ENCODE peak calls at places on chromosome 13, in five cellular contexts. One of them, this sample, is unnamed.

GRCh38 chr13:47901451-47901850 is 99.6 kb downstream of the SUCLA2 start:
- DNase-seq in heart left ventricle: no peak
- DNase-seq in IMR-90: peak; percentile 37
- DNase-seq in CD8-positive, alpha-beta T cell: no peak
- DNase-seq in iPS DF 6.9: no peak
- DNase-seq in this sample: peak; percentile 26

GRCh38 chr13:73608731-73609485 is 525.3 kb downstream of the KLF12 start:
- DNase-seq in iPS DF 6.9: no peak
- DNase-seq in CD8-positive, alpha-beta T cell: no peak
- DNase-seq in IMR-90: no peak
- DNase-seq in heart left ventricle: no peak
- DNase-seq in this sample: no peak

GRCh38 chr13:37148501-37148900 is 43.0 kb upstream of the CSNK1A1L start:
- DNase-seq in heart left ventricle: no peak
- DNase-seq in IMR-90: no peak
- DNase-seq in CD8-positive, alpha-beta T cell: no peak
- DNase-seq in iPS DF 6.9: no peak
- DNase-seq in this sample: no peak

GRCh38 chr13:26605845-26606244 is 48.4 kb downstream of the WASF3 start:
- DNase-seq in heart left ventricle: no peak
- DNase-seq in CD8-positive, alpha-beta T cell: no peak
- DNase-seq in IMR-90: no peak
- DNase-seq in iPS DF 6.9: no peak
- DNase-seq in this sample: no peak

GRCh38 chr13:98482476-98483444 is 94.1 kb downstream of the STK24 start:
- DNase-seq in CD8-positive, alpha-beta T cell: no peak
- DNase-seq in iPS DF 6.9: no peak
- DNase-seq in IMR-90: peak; percentile 74
- DNase-seq in heart left ventricle: peak; percentile 86
- DNase-seq in this sample: no peak

GRCh38 chr13:76991432-76991795 is 467 bp upstream of the CLN5 start:
- DNase-seq in IMR-90: no peak
- DNase-seq in iPS DF 6.9: no peak
- DNase-seq in CD8-positive, alpha-beta T cell: peak; percentile 54
- DNase-seq in heart left ventricle: peak; percentile 37
- DNase-seq in this sample: no peak

GRCh38 chr13:26558074-26558805 is 757 bp downstream of the WASF3 start:
- DNase-seq in IMR-90: peak; percentile 13
- DNase-seq in heart left ventricle: no peak
- DNase-seq in CD8-positive, alpha-beta T cell: no peak
- DNase-seq in iPS DF 6.9: no peak
- DNase-seq in this sample: no peak

GRCh38 chr13:36571444-36571843 is 102.4 kb upstream of the SERTM1 start:
- DNase-seq in heart left ventricle: no peak
- DNase-seq in iPS DF 6.9: no peak
- DNase-seq in IMR-90: no peak
- DNase-seq in CD8-positive, alpha-beta T cell: no peak
- DNase-seq in this sample: no peak

GRCh38 chr13:77429320-77430142 is 102.6 kb upstream of the MYCBP2 start:
- DNase-seq in iPS DF 6.9: no peak
- DNase-seq in heart left ventricle: no peak
- DNase-seq in IMR-90: no peak
- DNase-seq in CD8-positive, alpha-beta T cell: no peak
- DNase-seq in this sample: no peak

GRCh38 chr13:30114586-30115256 is 192.6 kb downstream of the KATNAL1 start:
- DNase-seq in IMR-90: peak; percentile 82
- DNase-seq in heart left ventricle: peak; percentile 91
- DNase-seq in CD8-positive, alpha-beta T cell: peak; percentile 93
- DNase-seq in iPS DF 6.9: peak; percentile 87
- DNase-seq in this sample: no peak

GRCh38 chr13:44243198-44243852 is 130.3 kb upstream of the SERP2 start:
- DNase-seq in iPS DF 6.9: peak; percentile 43
- DNase-seq in heart left ventricle: no peak
- DNase-seq in IMR-90: peak; percentile 74
- DNase-seq in CD8-positive, alpha-beta T cell: no peak
- DNase-seq in this sample: no peak

GRCh38 chr13:27622102-27622820 is 569 bp downstream of the POLR1D start:
- DNase-seq in IMR-90: peak; percentile 13
- DNase-seq in heart left ventricle: no peak
- DNase-seq in iPS DF 6.9: no peak
- DNase-seq in CD8-positive, alpha-beta T cell: no peak
- DNase-seq in this sample: no peak

GRCh38 chr13:97030705-97031452 is 36.6 kb upstream of the OXGR1 start:
- DNase-seq in CD8-positive, alpha-beta T cell: no peak
- DNase-seq in IMR-90: peak; percentile 61
- DNase-seq in heart left ventricle: no peak
- DNase-seq in iPS DF 6.9: no peak
- DNase-seq in this sample: no peak

GRCh38 chr13:76848596-76848995 is 37.6 kb downstream of the KCTD12 start:
- DNase-seq in IMR-90: peak; percentile 10
- DNase-seq in heart left ventricle: peak; percentile 49
- DNase-seq in CD8-positive, alpha-beta T cell: no peak
- DNase-seq in iPS DF 6.9: no peak
- DNase-seq in this sample: no peak

GRCh38 chr13:32255744-32256120 is 59.4 kb downstream of the ZAR1L start:
- DNase-seq in CD8-positive, alpha-beta T cell: no peak
- DNase-seq in heart left ventricle: no peak
- DNase-seq in iPS DF 6.9: no peak
- DNase-seq in IMR-90: peak; percentile 76
- DNase-seq in this sample: no peak

GRCh38 chr13:46562581-46562980 is 9.6 kb downstream of the LRCH1 start:
- DNase-seq in iPS DF 6.9: no peak
- DNase-seq in CD8-positive, alpha-beta T cell: no peak
- DNase-seq in IMR-90: no peak
- DNase-seq in heart left ventricle: no peak
- DNase-seq in this sample: no peak

GRCh38 chr13:53191091-53191490 is 162.5 kb downstream of the OLFM4 start:
- DNase-seq in heart left ventricle: no peak
- DNase-seq in CD8-positive, alpha-beta T cell: no peak
- DNase-seq in IMR-90: peak; percentile 11
- DNase-seq in iPS DF 6.9: no peak
- DNase-seq in this sample: no peak

GRCh38 chr13:93521307-93521706 is 294.7 kb downstream of the GPC6 start:
- DNase-seq in IMR-90: no peak
- DNase-seq in CD8-positive, alpha-beta T cell: no peak
- DNase-seq in iPS DF 6.9: no peak
- DNase-seq in heart left ventricle: no peak
- DNase-seq in this sample: no peak

GRCh38 chr13:24459234-24459633 is 53.3 kb downstream of the PARP4 start:
- DNase-seq in heart left ventricle: no peak
- DNase-seq in IMR-90: peak; percentile 90
- DNase-seq in iPS DF 6.9: no peak
- DNase-seq in CD8-positive, alpha-beta T cell: no peak
- DNase-seq in this sample: peak; percentile 22
- H3K4me3 ChIP-seq in heart left ventricle: no peak overlapping the region
- H3K4me3 ChIP-seq in IMR-90: no peak overlapping the region
- H3K4me3 ChIP-seq in iPS DF 6.9: no peak overlapping the region
- H3K4me3 ChIP-seq in CD8-positive, alpha-beta T cell: no peak overlapping the region
- H3K4me3 ChIP-seq in this sample: no peak overlapping the region

DNA sequence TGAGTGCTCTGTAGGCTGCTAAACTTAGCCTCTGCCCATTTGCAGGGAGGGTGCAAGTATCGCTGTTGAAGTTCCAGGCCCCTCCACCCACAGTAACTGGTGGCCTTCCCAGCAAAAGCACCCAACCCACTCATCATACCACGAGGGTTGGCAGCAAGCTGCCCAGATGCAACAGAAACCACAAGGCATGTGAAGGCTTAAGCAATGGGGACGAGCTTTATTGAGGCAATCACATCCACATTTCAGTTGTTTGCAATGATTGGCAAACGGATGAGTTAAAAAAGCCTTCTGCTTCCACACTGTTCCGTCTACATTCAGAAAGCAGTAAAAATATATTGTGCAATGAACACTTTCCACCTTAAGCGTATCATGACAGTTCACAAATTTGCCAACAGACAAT is 10.3 kb downstream of the GJB6 start:
- DNase-seq in CD8-positive, alpha-beta T cell: no peak
- DNase-seq in iPS DF 6.9: no peak
- DNase-seq in heart left ventricle: no peak
- DNase-seq in IMR-90: no peak
- DNase-seq in this sample: no peak
- H3K27me3 ChIP-seq in CD8-positive, alpha-beta T cell: no peaks in the 10 kb centered on the region
- H3K27me3 ChIP-seq in iPS DF 6.9: no peaks in the 10 kb centered on the region
- H3K27me3 ChIP-seq in heart left ventricle: peaks cover 6% of the 10 kb centered on the region
- H3K27me3 ChIP-seq in IMR-90: peaks cover 45% of the 10 kb centered on the region
- H3K27me3 ChIP-seq in this sample: peaks cover 9% of the 10 kb centered on the region

GRCh38 chr13:110684388-110685056 is 21.4 kb downstream of the CARS2 start:
- DNase-seq in CD8-positive, alpha-beta T cell: no peak
- DNase-seq in iPS DF 6.9: no peak
- DNase-seq in IMR-90: no peak
- DNase-seq in heart left ventricle: no peak
- DNase-seq in this sample: no peak

GRCh38 chr13:110681868-110682550 is 23.9 kb downstream of the CARS2 start:
- DNase-seq in iPS DF 6.9: no peak
- DNase-seq in IMR-90: no peak
- DNase-seq in CD8-positive, alpha-beta T cell: no peak
- DNase-seq in heart left ventricle: no peak
- DNase-seq in this sample: no peak

GRCh38 chr13:110683203-110683883 is 22.6 kb downstream of the CARS2 start:
- DNase-seq in IMR-90: peak; percentile 15
- DNase-seq in iPS DF 6.9: no peak
- DNase-seq in heart left ventricle: no peak
- DNase-seq in CD8-positive, alpha-beta T cell: no peak
- DNase-seq in this sample: no peak

GRCh38 chr13:110683921-110684320 is 22.0 kb downstream of the CARS2 start:
- DNase-seq in CD8-positive, alpha-beta T cell: no peak
- DNase-seq in IMR-90: no peak
- DNase-seq in heart left ventricle: no peak
- DNase-seq in iPS DF 6.9: no peak
- DNase-seq in this sample: no peak

GRCh38 chr13:110682746-110683145 is 23.2 kb downstream of the CARS2 start:
- DNase-seq in IMR-90: no peak
- DNase-seq in heart left ventricle: no peak
- DNase-seq in iPS DF 6.9: no peak
- DNase-seq in CD8-positive, alpha-beta T cell: no peak
- DNase-seq in this sample: no peak
- H3K36me3 ChIP-seq in IMR-90: peaks cover 60% of the 10 kb centered on the region
- H3K36me3 ChIP-seq in heart left ventricle: peaks cover 83% of the 10 kb centered on the region
- H3K36me3 ChIP-seq in iPS DF 6.9: peaks cover 16% of the 10 kb centered on the region
- H3K36me3 ChIP-seq in CD8-positive, alpha-beta T cell: peaks cover 44% of the 10 kb centered on the region
- H3K36me3 ChIP-seq in this sample: peaks cover 22% of the 10 kb centered on the region

GRCh38 chr13:74767031-74767430 is 632.8 kb upstream of the KLF12 start:
- DNase-seq in heart left ventricle: no peak
- DNase-seq in iPS DF 6.9: no peak
- DNase-seq in IMR-90: peak; percentile 66
- DNase-seq in CD8-positive, alpha-beta T cell: no peak
- DNase-seq in this sample: no peak
- H3K4me3 ChIP-seq in heart left ventricle: no peak overlapping the region
- H3K4me3 ChIP-seq in iPS DF 6.9: no peak overlapping the region
- H3K4me3 ChIP-seq in IMR-90: no peak overlapping the region
- H3K4me3 ChIP-seq in CD8-positive, alpha-beta T cell: no peak overlapping the region
- H3K4me3 ChIP-seq in this sample: no peak overlapping the region

DNA sequence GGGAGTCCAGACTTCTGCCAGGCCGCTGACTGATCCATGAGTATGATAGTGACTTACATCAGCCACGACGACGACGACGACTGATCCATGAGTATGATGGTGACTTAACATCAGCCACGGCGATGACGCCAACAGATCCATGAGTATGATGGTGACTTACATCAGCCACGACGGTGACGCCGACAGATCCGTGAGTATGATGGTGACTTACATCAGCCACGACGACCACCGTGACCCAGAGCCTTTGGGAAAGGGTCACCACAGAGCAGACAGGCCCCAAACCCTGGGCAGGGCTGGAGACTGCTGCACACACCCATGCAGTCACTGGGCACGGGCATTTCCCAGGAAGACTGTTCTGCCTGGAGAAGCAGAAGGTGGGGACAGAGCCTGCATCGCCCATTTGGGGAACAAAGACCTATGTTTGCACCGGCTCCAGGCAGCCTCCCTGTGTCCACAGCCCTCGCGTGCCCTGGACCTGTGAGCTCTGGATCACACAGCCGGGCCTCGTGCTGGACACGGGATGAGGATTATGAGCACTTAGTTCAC is 130.9 kb upstream of the SPACA7 start:
- DNase-seq in IMR-90: no peak
- DNase-seq in heart left ventricle: no peak
- DNase-seq in iPS DF 6.9: no peak
- DNase-seq in CD8-positive, alpha-beta T cell: no peak
- DNase-seq in this sample: no peak
- H3K27me3 ChIP-seq in IMR-90: no peaks in the 10 kb centered on the region
- H3K27me3 ChIP-seq in heart left ventricle: no peaks in the 10 kb centered on the region
- H3K27me3 ChIP-seq in iPS DF 6.9: no peaks in the 10 kb centered on the region
- H3K27me3 ChIP-seq in CD8-positive, alpha-beta T cell: no peaks in the 10 kb centered on the region
- H3K27me3 ChIP-seq in this sample: no peaks in the 10 kb centered on the region

GRCh38 chr13:112880221-112880641 is 88.8 kb upstream of the MCF2L start:
- DNase-seq in IMR-90: no peak
- DNase-seq in CD8-positive, alpha-beta T cell: no peak
- DNase-seq in iPS DF 6.9: no peak
- DNase-seq in heart left ventricle: no peak
- DNase-seq in this sample: no peak
- H3K36me3 ChIP-seq in IMR-90: peaks cover 32% of the 10 kb centered on the region
- H3K36me3 ChIP-seq in CD8-positive, alpha-beta T cell: peaks cover 8% of the 10 kb centered on the region
- H3K36me3 ChIP-seq in iPS DF 6.9: peaks cover 32% of the 10 kb centered on the region
- H3K36me3 ChIP-seq in heart left ventricle: peaks cover 82% of the 10 kb centered on the region
- H3K36me3 ChIP-seq in this sample: peaks cover 4% of the 10 kb centered on the region

GRCh38 chr13:40961224-40961623 is 57.9 kb downstream of the ELF1 start:
- DNase-seq in IMR-90: no peak
- DNase-seq in CD8-positive, alpha-beta T cell: no peak
- DNase-seq in iPS DF 6.9: no peak
- DNase-seq in heart left ventricle: no peak
- DNase-seq in this sample: no peak
- H3K4me3 ChIP-seq in IMR-90: no peak overlapping the region
- H3K4me3 ChIP-seq in CD8-positive, alpha-beta T cell: no peak overlapping the region
- H3K4me3 ChIP-seq in iPS DF 6.9: no peak overlapping the region
- H3K4me3 ChIP-seq in heart left ventricle: no peak overlapping the region
- H3K4me3 ChIP-seq in this sample: no peak overlapping the region

DNA sequence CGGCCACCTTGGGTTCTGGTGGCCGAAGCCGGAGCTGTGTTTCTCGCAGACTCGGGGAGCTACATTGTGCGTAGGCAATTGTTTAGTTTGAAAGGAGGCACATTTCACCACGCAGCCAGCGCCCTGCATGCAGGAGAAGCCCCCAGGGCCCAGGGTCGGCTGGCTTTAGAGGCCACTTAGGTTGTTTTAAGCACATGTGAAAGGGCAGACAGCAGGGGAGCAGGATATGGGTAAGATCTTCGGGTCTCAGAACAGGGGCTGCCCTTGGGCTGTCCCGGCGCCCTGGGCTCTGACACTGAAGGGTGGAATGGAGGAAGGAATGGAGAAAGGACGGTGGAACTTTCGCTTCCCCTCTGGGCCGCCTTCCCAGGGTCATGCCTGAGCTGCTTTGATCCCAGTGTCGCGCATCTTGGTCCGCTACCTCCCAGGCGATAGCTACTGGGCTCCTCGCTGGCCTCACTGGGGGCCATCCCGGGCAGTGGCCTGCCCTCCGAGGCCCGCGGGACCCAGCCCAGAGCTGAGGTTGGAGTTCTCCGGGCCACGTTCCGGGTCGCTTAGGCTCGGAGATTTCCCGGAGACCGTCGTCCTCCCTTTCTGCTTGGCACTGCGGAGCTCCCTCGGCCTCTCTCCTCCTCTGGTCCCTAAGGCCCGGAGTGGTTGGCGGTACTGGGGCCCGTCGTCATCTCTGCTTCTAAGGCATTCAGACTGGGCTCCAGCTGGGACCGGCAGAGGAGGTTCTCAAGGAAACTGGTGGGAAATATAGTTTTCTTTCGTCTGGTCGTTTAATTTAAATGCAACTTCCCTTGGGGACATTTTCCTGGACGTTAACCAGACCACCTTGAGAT is 4.3 kb upstream of the POU4F1 start:
- DNase-seq in CD8-positive, alpha-beta T cell: no peak
- DNase-seq in iPS DF 6.9: no peak
- DNase-seq in heart left ventricle: no peak
- DNase-seq in IMR-90: no peak
- DNase-seq in this sample: no peak
- H3K27me3 ChIP-seq in CD8-positive, alpha-beta T cell: peaks cover 49% of the 10 kb centered on the region
- H3K27me3 ChIP-seq in iPS DF 6.9: peaks cover 79% of the 10 kb centered on the region
- H3K27me3 ChIP-seq in heart left ventricle: peaks cover 69% of the 10 kb centered on the region
- H3K27me3 ChIP-seq in IMR-90: peaks cover 84% of the 10 kb centered on the region
- H3K27me3 ChIP-seq in this sample: peaks cover 57% of the 10 kb centered on the region